ENCODE peak calls at places on chromosomes 12 and 14, in ten cellular contexts. H, I, Z, D, P, Y, A, G, F and O are unnamed samples. For H3K36me3, the result is how much of the 10 kb centered on the place peaks cover.

GRCh38 chr14:26008290-26008689 is 589.5 kb downstream of the NOVA1 start:
- DNase-seq in H (no peak), I (no peak), Z (no peak), D (no peak), P (no peak), Y (no peak), A (no peak), G (no peak), F (no peak), O (no peak)

GRCh38 chr12:75661927-75662326 is 150.5 kb upstream of the KRR1 start:
- DNase-seq in H (no peak), I (peak), Z (no peak), D (no peak), P (no peak), Y (no peak), A (no peak), G (no peak), F (no peak), O (no peak)

GRCh38 chr12:31931796-31932715 is 27.2 kb upstream of the RESF1 start:
- DNase-seq in H (no peak), I (no peak), Z (no peak), D (no peak), P (no peak), Y (no peak), A (no peak), G (no peak), F (no peak), O (no peak)

GRCh38 chr14:73660511-73660910 is 15.7 kb downstream of the DNAL1 start:
- DNase-seq in H (no peak), I (no peak), Z (no peak), D (no peak), P (no peak), Y (no peak), A (peak), G (no peak), F (no peak), O (no peak)

GRCh38 chr12:14322403-14322802 is 43.1 kb upstream of the ATF7IP start:
- DNase-seq in H (no peak), I (peak), Z (no peak), D (no peak), P (no peak), Y (no peak), A (no peak), G (no peak), F (no peak), O (no peak)

GRCh38 chr12:30930238-30931010 is 3.9 kb downstream of the TSPAN11 start:
- DNase-seq in H (no peak), I (no peak), Z (no peak), D (no peak), P (no peak), Y (no peak), A (no peak), G (no peak), F (no peak), O (no peak)

GRCh38 chr14:41785696-41786095 is 179.0 kb downstream of the LRFN5 start:
- DNase-seq in H (no peak), I (no peak), Z (no peak), D (no peak), P (no peak), Y (no peak), A (no peak), G (no peak), F (no peak), O (no peak)

GRCh38 chr12:66683073-66683472 is 4.2 kb upstream of the GRIP1 start:
- DNase-seq in H (no peak), I (no peak), Z (no peak), D (no peak), P (no peak), Y (no peak), A (no peak), G (no peak), F (no peak), O (no peak)

GRCh38 chr12:79883216-79883615 is 51.7 kb downstream of the PPP1R12A start:
- DNase-seq in H (no peak), I (peak), Z (no peak), D (no peak), P (no peak), Y (no peak), A (no peak), G (no peak), F (no peak), O (no peak)

GRCh38 chr14:87630808-87631207 is 362.2 kb downstream of the GALC start:
- DNase-seq in H (no peak), I (no peak), Z (no peak), D (no peak), P (no peak), Y (no peak), A (no peak), G (no peak), F (no peak), O (no peak)

GRCh38 chr12:75641031-75641780 is 129.8 kb upstream of the KRR1 start:
- DNase-seq in H (peak), I (peak), Z (no peak), D (no peak), P (no peak), Y (no peak), A (no peak), G (peak), F (no peak), O (no peak)

GRCh38 chr14:51443195-51444018 is 203.4 kb downstream of the TMX1 start:
- DNase-seq in H (no peak), I (peak), Z (no peak), D (no peak), P (no peak), Y (no peak), A (no peak), G (no peak), F (no peak), O (no peak)

GRCh38 chr12:90909069-90909676 is 45.8 kb downstream of the CCER1 start:
- DNase-seq in H (peak), I (peak), Z (no peak), D (no peak), P (no peak), Y (peak), A (no peak), G (no peak), F (no peak), O (no peak)

GRCh38 chr14:60933920-60934655 is 46.8 kb downstream of the TRMT5 start:
- DNase-seq in H (no peak), I (no peak), Z (no peak), D (no peak), P (no peak), Y (no peak), A (no peak), G (no peak), F (no peak), O (no peak)

GRCh38 chr12:53775478-53776145 is 23.8 kb upstream of the CISTR start:
- DNase-seq in H (no peak), I (no peak), Z (peak), D (no peak), P (peak), Y (no peak), A (peak), G (no peak), F (no peak), O (no peak)

GRCh38 chr14:68621400-68622365 is 171.2 kb downstream of the ZFP36L1 start:
- DNase-seq in H (no peak), I (peak), Z (no peak), D (no peak), P (peak), Y (no peak), A (no peak), G (no peak), F (no peak), O (no peak)

GRCh38 chr14:103195828-103196615 is 72.8 kb downstream of the TNFAIP2 start:
- DNase-seq in H (no peak), I (no peak), Z (no peak), D (no peak), P (no peak), Y (no peak), A (no peak), G (no peak), F (no peak), O (no peak)

GRCh38 chr12:27324452-27324999 is 8.1 kb upstream of the BMAL2 start:
- DNase-seq in H (no peak), I (no peak), Z (no peak), D (no peak), P (no peak), Y (no peak), A (no peak), G (no peak), F (no peak), O (no peak)

GRCh38 chr12:10940389-10940788 is 1.3 kb upstream of the TAS2R14 start:
- DNase-seq in H (no peak), I (peak), Z (no peak), D (no peak), P (no peak), Y (no peak), A (no peak), G (no peak), F (no peak), O (no peak)

GRCh38 chr14:37623552-37623951 is 28.1 kb downstream of the TTC6 start:
- DNase-seq in H (peak), I (peak), Z (no peak), D (no peak), P (no peak), Y (no peak), A (peak), G (no peak), F (no peak), O (no peak)

GRCh38 chr14:70640938-70641547 is 673 bp upstream of the TTC9 start:
- DNase-seq in H (no peak), I (peak), Z (peak), D (no peak), P (peak), Y (peak), A (peak), G (peak), F (peak), O (no peak)

GRCh38 chr12:104521731-104522130 is 65.0 kb downstream of the CHST11 start:
- DNase-seq in H (no peak), I (peak), Z (no peak), D (no peak), P (no peak), Y (peak), A (no peak), G (no peak), F (no peak), O (no peak)

GRCh38 chr12:38141239-38141638 is 175.3 kb upstream of the ALG10B start:
- DNase-seq in H (no peak), I (no peak), Z (no peak), D (no peak), P (no peak), Y (no peak), A (no peak), G (no peak), F (no peak), O (no peak)

GRCh38 chr14:49982522-49982951 is 89.7 kb downstream of the ARF6 start:
- DNase-seq in H (no peak), I (peak), Z (no peak), D (no peak), P (peak), Y (no peak), A (no peak), G (no peak), F (no peak), O (no peak)

GRCh38 chr14:89241934-89242670 is 174.9 kb downstream of the FOXN3 start:
- DNase-seq in H (no peak), I (no peak), Z (no peak), D (no peak), P (no peak), Y (no peak), A (no peak), G (no peak), F (no peak), O (no peak)

GRCh38 chr14:72663076-72663487 is 230.8 kb downstream of the DPF3 start:
- DNase-seq in H (no peak), I (peak), Z (no peak), D (no peak), P (no peak), Y (no peak), A (no peak), G (no peak), F (no peak), O (no peak)

GRCh38 chr14:52443506-52443905 is 108.8 kb downstream of the TXNDC16 start:
- DNase-seq in H (no peak), I (peak), Z (no peak), D (no peak), P (no peak), Y (no peak), A (no peak), G (no peak), F (no peak), O (no peak)

GRCh38 chr14:100818221-100818699 is 7.7 kb upstream of the MEG3 start:
- DNase-seq in H (no peak), I (no peak), Z (no peak), D (no peak), P (no peak), Y (no peak), A (no peak), G (no peak), F (no peak), O (no peak)

GRCh38 chr14:38788060-38788459 is 315.0 kb downstream of the SEC23A start:
- DNase-seq in H (no peak), I (no peak), Z (no peak), D (no peak), P (no peak), Y (no peak), A (no peak), G (no peak), F (no peak), O (no peak)

GRCh38 chr12:77946541-77947021 is 115.9 kb downstream of the NAV3 start:
- DNase-seq in H (no peak), I (peak), Z (no peak), D (no peak), P (no peak), Y (no peak), A (no peak), G (no peak), F (no peak), O (no peak)

GRCh38 chr12:56614627-56615026 is 15.5 kb downstream of the BAZ2A start:
- DNase-seq in H (no peak), I (no peak), Z (no peak), D (no peak), P (no peak), Y (no peak), A (no peak), G (no peak), F (no peak), O (no peak)

GRCh38 chr14:22546722-22547071 is 42.3 kb downstream of the DAD1 start:
- DNase-seq in H (no peak), I (no peak), Z (no peak), D (no peak), P (no peak), Y (no peak), A (no peak), G (no peak), F (no peak), O (no peak)

GRCh38 chr12:93273834-93274705 is 103.7 kb upstream of the NUDT4 start:
- DNase-seq in H (no peak), I (no peak), Z (no peak), D (no peak), P (no peak), Y (no peak), A (no peak), G (no peak), F (no peak), O (no peak)

GRCh38 chr14:99930420-99931274 is 134.6 kb upstream of the EVL start:
- DNase-seq in H (no peak), I (no peak), Z (no peak), D (no peak), P (no peak), Y (no peak), A (no peak), G (peak), F (peak), O (no peak)

GRCh38 chr12:70971395-70971794 is 50.9 kb upstream of the PTPRR start:
- DNase-seq in H (no peak), I (no peak), Z (no peak), D (no peak), P (no peak), Y (no peak), A (no peak), G (no peak), F (no peak), O (no peak)

GRCh38 chr14:106235356-106236159 is 709.2 kb downstream of the TMEM121 start:
- DNase-seq in H (no peak), I (no peak), Z (no peak), D (no peak), P (no peak), Y (no peak), A (no peak), G (no peak), F (no peak), O (no peak)

GRCh38 chr14:96204151-96205058 is at the start of gene BDKRB2:
- DNase-seq in H (peak), I (peak), Z (peak), D (peak), P (peak), Y (peak), A (peak), G (no peak), F (no peak), O (no peak)
- TF ChIP-seq POLR2A in H (no peak), I (peak), Z (no peak), D (peak), P (no peak), Y (peak), A (peak), G (no peak), F (peak), O (no peak)

GRCh38 chr14:20384886-20385285 is 28.4 kb downstream of the TEP1 start:
- DNase-seq in H (no peak), I (no peak), Z (no peak), D (no peak), P (no peak), Y (no peak), A (no peak), G (no peak), F (no peak), O (no peak)
- H3K36me3 ChIP-seq in H (under half), I (half or more), Z (half or more), D (under half), P (half or more), Y (half or more), A (under half), G (under half), F (under half), O (half or more)

DNA sequence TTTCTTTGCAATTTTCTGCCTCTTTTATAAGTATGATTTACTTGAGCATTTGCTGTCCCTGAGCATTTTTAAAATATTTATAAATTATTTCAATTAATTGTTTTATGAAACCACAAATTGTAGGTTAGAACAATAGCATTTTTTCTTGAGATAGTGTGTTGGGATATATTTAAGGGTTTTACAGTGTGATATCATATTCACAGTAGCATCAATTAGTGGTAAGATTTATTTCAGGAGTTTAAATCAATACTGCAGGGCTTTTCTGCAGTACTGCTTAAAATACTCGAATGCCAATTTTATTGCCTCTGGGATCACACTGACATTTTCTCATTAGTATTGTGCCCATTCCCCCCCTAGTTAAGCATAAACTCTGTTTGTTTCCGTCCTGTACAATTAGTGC is 82.2 kb downstream of the BHLHE41 start:
- DNase-seq in H (no peak), I (no peak), Z (no peak), D (no peak), P (no peak), Y (no peak), A (no peak), G (no peak), F (no peak), O (no peak)
- H3K4me3 ChIP-seq in H (no peak), I (no peak), Z (no peak), D (no peak), P (no peak), Y (no peak), A (no peak), G (no peak), F (no peak), O (no peak)

DNA sequence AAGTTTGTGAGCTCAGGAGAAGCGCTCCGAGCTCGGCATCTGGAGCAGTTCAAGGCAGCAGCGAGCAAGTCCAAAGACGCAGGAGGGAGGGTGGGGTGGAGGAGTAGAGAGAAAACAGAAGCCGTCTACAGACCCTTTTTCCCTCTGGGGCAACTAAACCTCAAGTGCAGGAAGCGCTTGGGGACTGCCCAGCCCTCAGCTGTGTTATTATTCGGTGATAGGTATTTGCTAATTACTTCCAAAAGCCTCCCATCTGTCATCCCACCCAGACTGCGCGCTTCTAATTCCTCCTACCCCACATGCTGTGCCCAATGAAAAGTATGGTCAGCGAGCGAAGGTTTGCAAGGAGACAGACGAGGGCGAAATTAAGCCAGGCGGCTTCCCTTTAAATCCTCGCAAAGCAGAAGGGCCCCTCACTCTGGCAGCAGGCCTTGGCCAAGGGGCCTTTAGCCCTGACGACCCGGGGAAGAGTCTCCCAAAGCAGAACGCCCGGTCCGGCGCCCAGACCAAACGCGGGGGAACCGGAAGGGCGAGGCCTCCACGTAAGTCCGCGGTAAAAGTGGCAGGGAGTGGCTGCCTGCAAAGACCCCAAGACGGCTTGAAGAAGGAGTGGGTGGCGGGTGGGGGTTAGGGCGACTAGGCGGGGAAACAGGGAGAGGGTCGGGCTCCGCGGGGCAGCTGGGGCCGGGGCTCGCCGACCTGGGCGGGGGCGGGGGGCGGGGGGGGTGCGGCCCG is 502 bp upstream of the CD9 start:
- DNase-seq in H (no peak), I (no peak), Z (no peak), D (no peak), P (peak), Y (peak), A (peak), G (no peak), F (no peak), O (no peak)
- TF ChIP-seq POLR2A in H (no peak), I (no peak), Z (no peak), D (peak), P (no peak), Y (no peak), A (peak), G (no peak), F (no peak), O (peak)

GRCh38 chr12:2924019-2924418 is 33.3 kb downstream of the TULP3 start:
- DNase-seq in H (no peak), I (peak), Z (no peak), D (no peak), P (no peak), Y (no peak), A (no peak), G (no peak), F (no peak), O (no peak)

GRCh38 chr12:2922329-2922728 is 31.6 kb downstream of the TULP3 start:
- DNase-seq in H (no peak), I (peak), Z (no peak), D (no peak), P (no peak), Y (no peak), A (no peak), G (no peak), F (no peak), O (no peak)

GRCh38 chr12:2930865-2931264 is 28.3 kb upstream of the TEAD4 start:
- DNase-seq in H (no peak), I (no peak), Z (no peak), D (no peak), P (no peak), Y (no peak), A (no peak), G (no peak), F (no peak), O (no peak)

GRCh38 chr12:2925322-2925995 is 33.7 kb upstream of the TEAD4 start:
- DNase-seq in H (no peak), I (peak), Z (no peak), D (no peak), P (no peak), Y (no peak), A (no peak), G (no peak), F (no peak), O (no peak)
- H3K36me3 ChIP-seq in H (under half), I (under half), Z (half or more), D (under half), P (half or more), Y (half or more), A (under half), G (under half), F (under half), O (half or more)

DNA sequence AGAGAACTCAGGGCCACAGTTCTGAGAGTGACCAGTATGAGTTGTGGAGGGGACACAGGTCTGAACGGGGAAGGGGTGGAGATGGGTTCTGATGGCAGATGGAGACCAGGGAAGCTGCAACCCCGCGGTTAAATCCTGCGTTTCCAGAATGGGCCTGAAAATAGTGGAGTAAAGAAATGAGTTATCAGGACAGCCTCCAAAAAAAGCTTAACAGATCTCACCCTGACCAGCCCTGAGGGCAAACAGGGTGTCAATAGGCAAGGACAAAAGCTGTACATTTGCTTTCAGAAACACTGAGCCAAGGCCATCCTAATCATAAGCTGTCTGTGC is 555 bp upstream of the RTN1 start:
- DNase-seq in H (no peak), I (no peak), Z (no peak), D (no peak), P (no peak), Y (no peak), A (no peak), G (no peak), F (no peak), O (no peak)
- H3K4me3 ChIP-seq in H (peak), I (peak), Z (peak), D (peak), P (peak), Y (peak), A (peak), G (peak), F (no peak), O (peak)

GRCh38 chr12:123952037-123952436 is 20.6 kb downstream of the CCDC92 start:
- DNase-seq in H (no peak), I (peak), Z (no peak), D (no peak), P (no peak), Y (no peak), A (no peak), G (no peak), F (no peak), O (no peak)
- TF ChIP-seq POLR2A in H (no peak), I (no peak), Z (no peak), D (no peak), P (no peak), Y (no peak), A (no peak), G (no peak), F (no peak), O (no peak)